ENCODE peak calls at places on chromosomes 6 and 20, in four cellular contexts. One of them, this sample, is unnamed.

GRCh38 chr20:62523473-62524203 is 47.8 kb upstream of the GATA5 start:
- DNase-seq in HepG2: peak
- DNase-seq in K562: peak
- DNase-seq in GM12878: no peak
- DNase-seq in this sample: peak

GRCh38 chr6:132023490-132023889 is 72.3 kb upstream of the CCN2 start:
- DNase-seq in K562: no peak
- DNase-seq in HepG2: peak
- DNase-seq in GM12878: no peak
- DNase-seq in this sample: peak

GRCh38 chr20:32278199-32278643 is 770 bp downstream of the KIF3B start:
- DNase-seq in GM12878: peak
- DNase-seq in K562: no peak
- DNase-seq in HepG2: no peak
- DNase-seq in this sample: no peak

GRCh38 chr20:63114693-63115069 is 101.2 kb downstream of the YTHDF1 start:
- DNase-seq in GM12878: no peak
- DNase-seq in HepG2: no peak
- DNase-seq in K562: no peak
- DNase-seq in this sample: no peak

GRCh38 chr6:53846250-53846649 is 51.4 kb downstream of the LRRC1 start:
- DNase-seq in K562: no peak
- DNase-seq in GM12878: no peak
- DNase-seq in HepG2: no peak
- DNase-seq in this sample: no peak

GRCh38 chr20:53124075-53124532 is 151.9 kb downstream of the TSHZ2 start:
- DNase-seq in HepG2: no peak
- DNase-seq in K562: no peak
- DNase-seq in GM12878: no peak
- DNase-seq in this sample: no peak

GRCh38 chr6:118871331-118871730 is 22.6 kb upstream of the ASF1A start:
- DNase-seq in GM12878: no peak
- DNase-seq in HepG2: no peak
- DNase-seq in K562: no peak
- DNase-seq in this sample: no peak

GRCh38 chr6:160273760-160274159 is 15.1 kb upstream of the SLC22A2 start:
- DNase-seq in GM12878: no peak
- DNase-seq in HepG2: no peak
- DNase-seq in K562: no peak
- DNase-seq in this sample: no peak

GRCh38 chr6:21918666-21919065 is 325.1 kb downstream of the SOX4 start:
- DNase-seq in K562: no peak
- DNase-seq in GM12878: no peak
- DNase-seq in HepG2: no peak
- DNase-seq in this sample: no peak

GRCh38 chr6:9789201-9789600 is 625.7 kb downstream of the TFAP2A start:
- DNase-seq in GM12878: no peak
- DNase-seq in K562: no peak
- DNase-seq in HepG2: no peak
- DNase-seq in this sample: peak

GRCh38 chr20:33176101-33176500 is 8.1 kb downstream of the BPIFA2 start:
- DNase-seq in K562: no peak
- DNase-seq in GM12878: no peak
- DNase-seq in HepG2: no peak
- DNase-seq in this sample: no peak

GRCh38 chr6:64580346-64580745 is 944.7 kb downstream of the PHF3 start:
- DNase-seq in HepG2: no peak
- DNase-seq in GM12878: no peak
- DNase-seq in K562: no peak
- DNase-seq in this sample: no peak

GRCh38 chr6:48111143-48111506 is at the start of gene PTCHD4:
- DNase-seq in K562: no peak
- DNase-seq in GM12878: no peak
- DNase-seq in HepG2: peak
- DNase-seq in this sample: peak

GRCh38 chr6:79385893-79386292 is 151.3 kb downstream of the LCA5 start:
- DNase-seq in GM12878: no peak
- DNase-seq in K562: no peak
- DNase-seq in HepG2: no peak
- DNase-seq in this sample: no peak

GRCh38 chr20:45639687-45640086 is 8.6 kb upstream of the WFDC9 start:
- DNase-seq in K562: no peak
- DNase-seq in GM12878: no peak
- DNase-seq in HepG2: no peak
- DNase-seq in this sample: no peak

GRCh38 chr20:48740269-48740603 is 87.6 kb downstream of the PREX1 start:
- DNase-seq in K562: no peak
- DNase-seq in HepG2: no peak
- DNase-seq in GM12878: no peak
- DNase-seq in this sample: no peak

GRCh38 chr6:160911949-160912348 is 79.6 kb upstream of the MAP3K4 start:
- DNase-seq in GM12878: no peak
- DNase-seq in HepG2: no peak
- DNase-seq in K562: no peak
- DNase-seq in this sample: no peak

GRCh38 chr20:56381501-56381900 is 10.5 kb downstream of the AURKA start:
- DNase-seq in HepG2: no peak
- DNase-seq in K562: no peak
- DNase-seq in GM12878: no peak
- DNase-seq in this sample: no peak

GRCh38 chr6:98041921-98042320 is 758.9 kb upstream of the MMS22L start:
- DNase-seq in HepG2: no peak
- DNase-seq in GM12878: no peak
- DNase-seq in K562: no peak
- DNase-seq in this sample: no peak

GRCh38 chr20:9015984-9016324 is 52.9 kb upstream of the PLCB4 start:
- DNase-seq in GM12878: no peak
- DNase-seq in K562: no peak
- DNase-seq in HepG2: no peak
- DNase-seq in this sample: peak

GRCh38 chr20:44979090-44979621 is 12.8 kb downstream of the STK4 start:
- DNase-seq in HepG2: no peak
- DNase-seq in GM12878: peak
- DNase-seq in K562: peak
- DNase-seq in this sample: no peak

GRCh38 chr6:113184736-113185135 is 672.4 kb upstream of the MARCKS start:
- DNase-seq in K562: no peak
- DNase-seq in HepG2: no peak
- DNase-seq in GM12878: no peak
- DNase-seq in this sample: no peak

GRCh38 chr6:37103169-37104039 is 66.5 kb upstream of the PIM1 start:
- DNase-seq in GM12878: no peak
- DNase-seq in HepG2: peak
- DNase-seq in K562: peak
- DNase-seq in this sample: peak

GRCh38 chr6:45486739-45487138 is 109.0 kb upstream of the SUPT3H start:
- DNase-seq in HepG2: no peak
- DNase-seq in K562: no peak
- DNase-seq in GM12878: peak
- DNase-seq in this sample: no peak

GRCh38 chr6:116206231-116206903 is 47.5 kb downstream of the TSPYL4 start:
- DNase-seq in GM12878: no peak
- DNase-seq in HepG2: no peak
- DNase-seq in K562: no peak
- DNase-seq in this sample: no peak

GRCh38 chr20:62426678-62427077 is 661 bp downstream of the RBBP8NL start:
- DNase-seq in HepG2: no peak
- DNase-seq in GM12878: no peak
- DNase-seq in K562: no peak
- DNase-seq in this sample: peak

GRCh38 chr6:63943826-63944225 is 308.2 kb downstream of the PHF3 start:
- DNase-seq in HepG2: no peak
- DNase-seq in K562: no peak
- DNase-seq in GM12878: no peak
- DNase-seq in this sample: no peak

GRCh38 chr6:137353346-137353745 is 134.2 kb upstream of the IFNGR1 start:
- DNase-seq in HepG2: no peak
- DNase-seq in GM12878: no peak
- DNase-seq in K562: no peak
- DNase-seq in this sample: no peak

GRCh38 chr6:16163535-16164300 is 34.8 kb downstream of the MYLIP start:
- DNase-seq in K562: no peak
- DNase-seq in GM12878: no peak
- DNase-seq in HepG2: no peak
- DNase-seq in this sample: no peak

GRCh38 chr6:48560408-48560807 is 449.4 kb upstream of the PTCHD4 start:
- DNase-seq in K562: no peak
- DNase-seq in GM12878: no peak
- DNase-seq in HepG2: no peak
- DNase-seq in this sample: no peak

GRCh38 chr6:170089937-170090335 is 200.9 kb downstream of the DLL1 start:
- DNase-seq in GM12878: no peak
- DNase-seq in K562: no peak
- DNase-seq in HepG2: no peak
- DNase-seq in this sample: no peak

GRCh38 chr6:170085475-170086401 is 205.1 kb downstream of the DLL1 start:
- DNase-seq in K562: no peak
- DNase-seq in GM12878: no peak
- DNase-seq in HepG2: no peak
- DNase-seq in this sample: no peak

GRCh38 chr6:170088349-170088951 is 202.4 kb downstream of the DLL1 start:
- DNase-seq in HepG2: no peak
- DNase-seq in GM12878: no peak
- DNase-seq in K562: no peak
- DNase-seq in this sample: peak

GRCh38 chr6:170086639-170087420 is 204.0 kb downstream of the DLL1 start:
- DNase-seq in GM12878: no peak
- DNase-seq in K562: no peak
- DNase-seq in HepG2: no peak
- DNase-seq in this sample: peak

DNA sequence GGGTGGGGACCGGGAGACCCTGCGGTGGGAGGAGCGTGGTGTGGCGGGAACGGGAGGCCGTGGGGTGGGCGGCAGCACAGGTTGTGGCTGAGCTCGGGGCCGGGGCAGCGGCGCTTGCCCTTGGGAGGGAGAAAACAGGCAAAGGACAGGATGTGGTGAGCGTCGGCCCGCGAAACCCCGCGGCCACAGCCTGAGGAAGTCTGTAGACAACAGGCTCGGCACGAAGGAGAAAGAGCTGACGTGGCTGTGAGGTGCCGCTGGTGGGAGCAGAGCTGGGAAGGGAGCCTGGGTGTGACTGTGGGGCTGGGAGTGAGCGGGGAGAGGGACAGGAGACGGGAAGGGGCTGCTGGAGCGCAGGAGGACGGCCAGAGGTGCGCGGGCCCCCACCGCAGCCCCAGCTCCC is 202.9 kb downstream of the DLL1 start:
- DNase-seq in GM12878: peak
- DNase-seq in K562: no peak
- DNase-seq in HepG2: no peak
- DNase-seq in this sample: peak
- TF ChIP-seq CREM in GM12878: peak
- TF ChIP-seq CREM in K562: no peak
- TF ChIP-seq CREM in HepG2: no peak
- TF ChIP-seq CREM in this sample: no peak

DNA sequence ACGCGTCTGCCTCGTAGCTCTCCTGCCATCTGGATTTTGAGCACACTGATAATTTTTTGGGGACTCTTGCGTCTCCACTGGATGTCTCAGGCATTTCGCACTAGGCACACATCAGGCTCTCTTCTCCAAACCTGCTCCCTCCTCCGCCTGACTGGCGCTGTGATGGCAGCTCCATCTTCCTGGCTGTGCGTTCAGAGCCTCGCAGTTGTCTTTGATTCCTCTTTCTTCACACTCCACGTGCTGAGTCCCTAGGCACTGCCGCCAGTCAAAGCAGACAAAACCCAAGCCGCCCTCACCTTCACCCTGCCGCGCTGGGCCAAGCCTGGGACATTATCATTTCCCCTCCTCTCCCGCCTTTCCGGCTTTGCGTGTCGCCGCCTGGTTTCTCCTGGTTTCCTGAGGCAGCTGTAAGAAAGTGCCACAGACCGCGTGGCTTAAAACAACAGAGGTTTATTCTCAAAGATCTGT is 778 bp downstream of the PSMG4 start:
- DNase-seq in HepG2: peak
- DNase-seq in GM12878: no peak
- DNase-seq in K562: no peak
- DNase-seq in this sample: no peak
- TF ChIP-seq CREM in HepG2: no peak
- TF ChIP-seq CREM in GM12878: no peak
- TF ChIP-seq CREM in K562: peak
- TF ChIP-seq CREM in this sample: no peak

DNA sequence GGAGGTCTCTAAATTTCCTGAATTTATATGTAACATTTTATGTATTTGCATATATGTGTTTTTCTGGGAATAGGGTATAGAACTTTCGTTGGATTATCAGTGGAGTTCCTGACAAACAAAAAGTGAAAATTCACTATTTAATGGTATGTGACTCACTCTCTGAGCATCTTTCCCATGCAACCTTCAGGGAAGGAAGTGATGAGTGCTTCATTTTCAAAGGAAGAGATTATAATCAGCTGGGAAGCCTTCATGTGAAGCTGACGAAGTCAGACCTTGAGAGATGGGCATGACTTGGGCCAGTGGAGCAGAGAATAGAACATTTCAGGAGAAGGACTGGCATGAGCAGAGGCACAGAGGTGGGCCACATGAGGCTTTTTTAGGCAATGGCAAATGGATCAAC is 72.7 kb downstream of the FAXC start:
- DNase-seq in HepG2: no peak
- DNase-seq in GM12878: no peak
- DNase-seq in K562: no peak
- DNase-seq in this sample: no peak
- TF ChIP-seq CREM in HepG2: no peak
- TF ChIP-seq CREM in GM12878: no peak
- TF ChIP-seq CREM in K562: no peak
- TF ChIP-seq CREM in this sample: no peak

GRCh38 chr6:73400656-73401055 is 6.0 kb downstream of the DDX43 start:
- DNase-seq in K562: no peak
- DNase-seq in HepG2: no peak
- DNase-seq in GM12878: no peak
- DNase-seq in this sample: no peak
- TF ChIP-seq CREM in K562: no peak
- TF ChIP-seq CREM in HepG2: no peak
- TF ChIP-seq CREM in GM12878: no peak
- TF ChIP-seq CREM in this sample: no peak

GRCh38 chr6:35489995-35490791 is 6.7 kb downstream of the TEAD3 start:
- DNase-seq in K562: peak
- DNase-seq in HepG2: no peak
- DNase-seq in GM12878: no peak
- DNase-seq in this sample: peak
- TF ChIP-seq CREM in K562: peak
- TF ChIP-seq CREM in HepG2: no peak
- TF ChIP-seq CREM in GM12878: no peak
- TF ChIP-seq CREM in this sample: no peak

GRCh38 chr6:104718672-104719071 is 141.0 kb downstream of the HACE1 start:
- DNase-seq in K562: no peak
- DNase-seq in GM12878: no peak
- DNase-seq in HepG2: no peak
- DNase-seq in this sample: no peak

GRCh38 chr6:104716858-104717257 is 142.9 kb downstream of the HACE1 start:
- DNase-seq in GM12878: no peak
- DNase-seq in K562: no peak
- DNase-seq in HepG2: no peak
- DNase-seq in this sample: no peak

GRCh38 chr6:104713982-104714381 is 145.7 kb downstream of the HACE1 start:
- DNase-seq in HepG2: no peak
- DNase-seq in K562: no peak
- DNase-seq in GM12878: no peak
- DNase-seq in this sample: no peak

GRCh38 chr6:104711371-104711770 is 148.3 kb downstream of the HACE1 start:
- DNase-seq in K562: no peak
- DNase-seq in HepG2: peak
- DNase-seq in GM12878: no peak
- DNase-seq in this sample: no peak

GRCh38 chr6:104714796-104715195 is 144.9 kb downstream of the HACE1 start:
- DNase-seq in K562: no peak
- DNase-seq in HepG2: no peak
- DNase-seq in GM12878: no peak
- DNase-seq in this sample: no peak
- TF ChIP-seq CREM in K562: no peak
- TF ChIP-seq CREM in HepG2: no peak
- TF ChIP-seq CREM in GM12878: no peak
- TF ChIP-seq CREM in this sample: no peak